ENCODE peak calls at places on chromosomes 6 and 20, in seven cellular contexts. K, N, V, T, Z, U and Q are unnamed samples.

GRCh38 chr20:47927385-47927851 is 142.1 kb upstream of the SULF2 start:
- DNase-seq in K (no peak), N (no peak), V (no peak), T (no peak), Z (no peak), U (no peak), Q (no peak)

GRCh38 chr6:169906004-169906740 is 154.8 kb downstream of the ERMARD start:
- DNase-seq in K (no peak), N (no peak), V (no peak), T (no peak), Z (no peak), U (no peak), Q (no peak)

GRCh38 chr6:37630281-37630799 is 67.3 kb downstream of the MDGA1 start:
- DNase-seq in K (no peak), N (peak), V (no peak), T (no peak), Z (no peak), U (no peak), Q (peak)

GRCh38 chr20:25360631-25361286 is 29.9 kb downstream of the ABHD12 start:
- DNase-seq in K (no peak), N (no peak), V (no peak), T (no peak), Z (no peak), U (no peak), Q (no peak)

GRCh38 chr6:35484921-35485392 is 11.9 kb downstream of the TEAD3 start:
- DNase-seq in K (no peak), N (no peak), V (no peak), T (peak), Z (no peak), U (no peak), Q (no peak)

GRCh38 chr20:5400164-5400762 is 83.5 kb upstream of the PROKR2 start:
- DNase-seq in K (no peak), N (no peak), V (no peak), T (no peak), Z (peak), U (peak), Q (no peak)

GRCh38 chr6:119119989-119120388 is 41.5 kb upstream of the FAM184A start:
- DNase-seq in K (no peak), N (peak), V (no peak), T (no peak), Z (no peak), U (no peak), Q (no peak)

GRCh38 chr6:41073203-41073967 is 611 bp downstream of the NFYA start:
- DNase-seq in K (peak), N (no peak), V (peak), T (peak), Z (peak), U (peak), Q (peak)

GRCh38 chr6:28609672-28610071 is 84.0 kb downstream of the GPX5 start:
- DNase-seq in K (no peak), N (no peak), V (no peak), T (no peak), Z (no peak), U (no peak), Q (no peak)

GRCh38 chr6:144353871-144354314 is 68.8 kb downstream of the UTRN start:
- DNase-seq in K (no peak), N (no peak), V (no peak), T (no peak), Z (no peak), U (no peak), Q (no peak)

GRCh38 chr6:135990437-135990836 is 138.9 kb downstream of the PDE7B start:
- DNase-seq in K (no peak), N (no peak), V (no peak), T (no peak), Z (no peak), U (no peak), Q (no peak)

DNA sequence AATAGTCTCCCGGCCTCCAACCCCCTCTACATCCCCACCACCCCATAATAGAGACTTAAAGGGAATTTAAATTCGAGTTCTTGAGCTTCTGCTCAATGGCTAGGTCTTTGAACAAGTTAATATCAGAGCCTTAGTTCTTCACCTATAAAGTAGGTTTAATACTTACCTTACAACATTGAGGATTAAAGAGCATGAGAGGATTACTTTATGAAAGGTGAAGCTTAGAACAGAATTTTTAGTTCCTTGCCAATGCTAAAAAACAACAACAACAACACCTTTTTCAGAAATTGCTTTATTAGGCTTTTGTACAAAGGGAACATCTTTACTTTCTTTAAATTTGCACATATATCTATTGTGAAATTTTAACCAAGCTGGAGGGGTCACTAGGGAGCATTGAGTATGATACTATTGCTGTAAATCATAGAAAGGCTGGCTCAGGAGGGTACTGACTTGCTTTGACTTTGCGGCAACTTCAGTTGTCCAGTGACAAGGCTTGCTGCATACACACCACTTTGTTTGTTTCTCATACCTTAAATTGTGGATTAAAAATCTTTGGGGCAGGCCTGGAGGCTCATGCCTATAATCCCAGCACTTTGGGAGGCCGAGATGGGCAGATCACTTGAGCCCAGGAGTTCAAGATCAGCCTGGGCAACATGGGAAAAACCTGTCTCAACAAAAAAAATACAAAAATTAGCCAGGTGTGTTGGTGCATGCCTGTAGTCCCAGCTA is 9.7 kb downstream of the TOP1 start:
- DNase-seq in K (no peak), N (no peak), V (no peak), T (no peak), Z (no peak), U (no peak), Q (no peak)
- H3K27ac ChIP-seq in K (no peak), N (no peak), V (no peak), T (no peak), Z (no peak), U (no peak), Q (no peak)

GRCh38 chr6:131060311-131060710 is 2.7 kb downstream of the EPB41L2 start:
- DNase-seq in K (no peak), N (no peak), V (no peak), T (no peak), Z (no peak), U (no peak), Q (no peak)
- H3K27ac ChIP-seq in K (peak), N (no peak), V (peak), T (no peak), Z (no peak), U (no peak), Q (no peak)

GRCh38 chr6:29652198-29652584 is 4.7 kb upstream of the MOG start:
- DNase-seq in K (no peak), N (no peak), V (no peak), T (no peak), Z (no peak), U (no peak), Q (no peak)

GRCh38 chr6:29653452-29654038 is 3.3 kb upstream of the MOG start:
- DNase-seq in K (no peak), N (peak), V (peak), T (no peak), Z (peak), U (peak), Q (no peak)

GRCh38 chr6:29656798-29657197 is at the start of gene MOG:
- DNase-seq in K (peak), N (no peak), V (no peak), T (no peak), Z (no peak), U (no peak), Q (no peak)

GRCh38 chr6:29655658-29656057 is 1.2 kb upstream of the MOG start:
- DNase-seq in K (no peak), N (no peak), V (no peak), T (no peak), Z (no peak), U (no peak), Q (no peak)

GRCh38 chr6:29656157-29656556 is 735 bp upstream of the MOG start:
- DNase-seq in K (peak), N (no peak), V (no peak), T (no peak), Z (peak), U (peak), Q (no peak)
- H3K27ac ChIP-seq in K (peak), N (no peak), V (no peak), T (no peak), Z (peak), U (peak), Q (no peak)

GRCh38 chr6:82257088-82257774 is 9.7 kb upstream of the IBTK start:
- DNase-seq in K (no peak), N (no peak), V (no peak), T (no peak), Z (no peak), U (no peak), Q (no peak)
- H3K27ac ChIP-seq in K (no peak), N (no peak), V (no peak), T (no peak), Z (no peak), U (no peak), Q (no peak)

GRCh38 chr6:14776307-14776706 is 469.6 kb upstream of the JARID2 start:
- DNase-seq in K (no peak), N (no peak), V (no peak), T (no peak), Z (no peak), U (no peak), Q (no peak)
- H3K27ac ChIP-seq in K (no peak), N (no peak), V (no peak), T (no peak), Z (no peak), U (no peak), Q (no peak)

DNA sequence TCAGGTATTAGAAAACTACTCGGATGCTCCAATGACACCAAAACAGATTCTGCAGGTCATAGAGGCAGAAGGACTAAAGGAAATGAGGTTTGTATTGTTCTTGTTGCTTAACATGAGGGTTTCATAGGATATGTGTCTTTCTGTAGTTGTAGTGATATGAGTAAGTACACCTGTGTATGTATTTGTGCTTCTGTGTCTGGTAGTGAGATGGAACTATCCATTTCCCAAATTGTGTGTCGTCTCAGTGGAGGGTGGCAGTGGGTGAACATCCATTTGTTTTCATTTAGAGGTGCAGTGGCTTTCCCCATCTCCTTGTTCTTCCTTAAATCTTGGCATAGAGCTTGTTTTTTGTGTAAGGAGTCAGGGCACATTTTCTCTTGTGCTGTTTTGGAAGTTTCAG is 8.2 kb downstream of the ASXL1 start:
- DNase-seq in K (no peak), N (no peak), V (no peak), T (no peak), Z (no peak), U (no peak), Q (no peak)
- H3K27ac ChIP-seq in K (no peak), N (no peak), V (peak), T (no peak), Z (no peak), U (no peak), Q (no peak)

GRCh38 chr6:85416766-85417165 is 33.1 kb upstream of the NT5E start:
- DNase-seq in K (no peak), N (no peak), V (no peak), T (no peak), Z (no peak), U (no peak), Q (no peak)

GRCh38 chr6:85418059-85418458 is 31.8 kb upstream of the NT5E start:
- DNase-seq in K (no peak), N (no peak), V (no peak), T (no peak), Z (no peak), U (no peak), Q (no peak)

GRCh38 chr6:85416049-85416448 is 33.8 kb upstream of the NT5E start:
- DNase-seq in K (no peak), N (no peak), V (no peak), T (no peak), Z (no peak), U (no peak), Q (no peak)

GRCh38 chr6:85419046-85419759 is 30.7 kb upstream of the NT5E start:
- DNase-seq in K (no peak), N (no peak), V (no peak), T (no peak), Z (no peak), U (no peak), Q (no peak)

DNA sequence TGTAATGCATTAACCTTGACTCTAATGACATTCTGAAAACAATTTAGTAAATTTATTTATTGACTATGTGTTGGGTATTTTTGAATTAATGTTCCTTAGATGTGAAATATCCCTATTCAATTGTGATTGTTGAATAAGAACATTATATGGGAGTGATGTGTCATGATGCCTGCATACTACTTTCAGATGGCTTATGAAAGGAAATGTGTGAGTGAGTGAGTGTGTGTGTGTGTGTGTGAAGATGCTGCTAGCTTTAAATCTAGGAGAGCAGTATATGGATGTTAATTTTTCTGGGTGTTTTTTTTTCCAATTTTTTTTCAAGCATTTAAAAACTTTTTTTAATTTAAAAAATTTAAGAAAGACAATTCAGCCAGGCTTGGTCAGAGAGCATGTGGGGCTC is 32.5 kb upstream of the NT5E start:
- DNase-seq in K (no peak), N (no peak), V (no peak), T (no peak), Z (no peak), U (no peak), Q (no peak)
- H3K27ac ChIP-seq in K (no peak), N (no peak), V (no peak), T (no peak), Z (no peak), U (no peak), Q (no peak)

GRCh38 chr6:106693343-106693742 is 64.0 kb downstream of the QRSL1 start:
- DNase-seq in K (no peak), N (no peak), V (no peak), T (no peak), Z (no peak), U (no peak), Q (no peak)
- H3K27ac ChIP-seq in K (no peak), N (no peak), V (no peak), T (peak), Z (no peak), U (no peak), Q (no peak)

DNA sequence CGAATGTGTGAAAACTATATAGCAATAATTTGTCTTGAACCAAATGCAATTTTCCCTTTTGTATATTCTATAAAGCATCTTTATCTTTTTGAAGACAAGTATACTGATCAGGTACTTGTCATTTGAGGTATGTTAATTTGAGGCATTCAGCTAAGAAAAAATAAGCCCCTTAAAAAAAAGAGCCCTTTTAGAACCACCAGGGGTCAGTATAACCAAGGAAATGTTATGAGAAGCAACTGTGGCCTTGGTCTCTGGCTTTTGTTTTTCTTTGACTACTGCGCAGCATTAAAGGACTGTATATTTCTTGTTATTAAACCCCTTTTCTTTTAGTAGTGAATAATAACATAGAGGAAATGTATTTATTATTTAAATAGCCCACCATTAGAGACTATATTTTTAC is 43.1 kb downstream of the CD109 start:
- DNase-seq in K (no peak), N (peak), V (no peak), T (no peak), Z (no peak), U (peak), Q (no peak)
- H3K27ac ChIP-seq in K (peak), N (no peak), V (no peak), T (no peak), Z (no peak), U (no peak), Q (no peak)

GRCh38 chr20:16694176-16694575 is 35.6 kb upstream of the SNRPB2 start:
- DNase-seq in K (no peak), N (no peak), V (no peak), T (no peak), Z (no peak), U (no peak), Q (no peak)
- H3K27ac ChIP-seq in K (no peak), N (no peak), V (no peak), T (no peak), Z (no peak), U (no peak), Q (no peak)